ENCODE peak calls at places on chromosomes 12 and 14, in four cellular contexts. Z is effector memory CD8-positive, alpha-beta T cell; B is T-cell; G is activated CD4-positive, alpha-beta memory T cell treated with anti-CD3 and anti-CD28 coated beads for 36 hours. I is an unnamed sample.

GRCh38 chr12:89162704-89163261 is 189.5 kb downstream of the DUSP6 start:
- DNase-seq in B (no peak), G (peak), Z (no peak), I (no peak)

GRCh38 chr14:67674139-67674479 is 323 bp downstream of the VTI1B start:
- DNase-seq in Z (peak), G (peak), B (peak), I (peak)

GRCh38 chr12:57632369-57632897 is 568 bp downstream of the B4GALNT1 start:
- DNase-seq in B (no peak), G (peak), Z (no peak), I (no peak)

GRCh38 chr12:49838973-49839633 is 3.8 kb downstream of the BCDIN3D start:
- DNase-seq in Z (peak), B (peak), G (peak), I (no peak)

GRCh38 chr14:85853996-85854526 is 324.1 kb downstream of the FLRT2 start:
- DNase-seq in G (no peak), Z (no peak), B (no peak), I (no peak)

GRCh38 chr12:68080577-68080976 is 79.0 kb downstream of the IFNG start:
- DNase-seq in Z (peak), G (peak), B (peak), I (no peak)

GRCh38 chr12:75585309-75585708 is 73.9 kb upstream of the KRR1 start:
- DNase-seq in Z (no peak), B (no peak), G (no peak), I (no peak)

GRCh38 chr14:97408937-97409860 is 612.0 kb downstream of the VRK1 start:
- DNase-seq in B (no peak), G (peak), Z (no peak), I (no peak)

GRCh38 chr12:104718581-104718980 is 239.5 kb downstream of the SLC41A2 start:
- DNase-seq in Z (no peak), B (no peak), G (no peak), I (no peak)

GRCh38 chr14:36901846-36902245 is 240.2 kb downstream of the PAX9 start:
- DNase-seq in G (no peak), B (no peak), Z (no peak), I (no peak)

GRCh38 chr12:119990382-119990874 is 1.4 kb downstream of the BICDL1 start:
- DNase-seq in Z (no peak), B (no peak), G (peak), I (no peak)

GRCh38 chr12:103392722-103393121 is 103.0 kb downstream of the C12orf42 start:
- DNase-seq in G (no peak), Z (no peak), B (no peak), I (no peak)

GRCh38 chr14:25046301-25046943 is 3.5 kb downstream of the STXBP6 start:
- DNase-seq in Z (no peak), B (no peak), G (no peak), I (no peak)

GRCh38 chr12:64029013-64029857 is 184.7 kb downstream of the SRGAP1 start:
- DNase-seq in B (no peak), Z (no peak), G (no peak), I (no peak)

GRCh38 chr14:60668431-60669112 is 19.3 kb upstream of the SIX1 start:
- DNase-seq in B (no peak), G (no peak), Z (no peak), I (no peak)

GRCh38 chr14:72884386-72884785 is 9.5 kb downstream of the DPF3 start:
- DNase-seq in B (no peak), G (no peak), Z (no peak), I (no peak)

GRCh38 chr12:93164103-93164880 is 213.4 kb upstream of the NUDT4 start:
- DNase-seq in B (no peak), G (no peak), Z (no peak), I (no peak)